ENCODE peak calls at places on chromosomes 5 and 9, in five cellular contexts. L is neural crest cell, C is hepatocyte, D is body of pancreas, V is kidney epithelial cell. S is an unnamed sample.

GRCh38 chr9:132637351-132637750 is 32.4 kb downstream of the DDX31 start:
- DNase-seq in L (no peak), C (no peak), D (peak), V (no peak), S (no peak)

GRCh38 chr5:120682851-120683250 is 218.8 kb downstream of the PRR16 start:
- DNase-seq in L (no peak), C (no peak), D (no peak), V (no peak), S (no peak)

GRCh38 chr9:123929177-123929869 is 603 bp downstream of the DENND1A start:
- DNase-seq in L (no peak), C (peak), D (peak), V (no peak), S (peak)

GRCh38 chr9:114169940-114170791 is 14.8 kb downstream of the COL27A1 start:
- DNase-seq in L (no peak), C (no peak), D (no peak), V (no peak), S (no peak)

GRCh38 chr5:122156724-122157325 is 27.5 kb downstream of the ZNF474 start:
- DNase-seq in L (no peak), C (peak), D (no peak), V (no peak), S (peak)

GRCh38 chr9:99127372-99128132 is 22.6 kb downstream of the TGFBR1 start:
- DNase-seq in L (no peak), C (no peak), D (no peak), V (no peak), S (no peak)

GRCh38 chr5:178895615-178896571 is at the start of gene ZFP2:
- DNase-seq in L (peak), C (peak), D (peak), V (no peak), S (peak)

GRCh38 chr9:103068666-103069207 is 73.6 kb downstream of the CYLC2 start:
- DNase-seq in L (no peak), C (no peak), D (no peak), V (no peak), S (no peak)

GRCh38 chr5:33476992-33477391 is 36.2 kb downstream of the TARS1 start:
- DNase-seq in L (no peak), C (no peak), D (no peak), V (no peak), S (no peak)

GRCh38 chr5:171521219-171521633 is 101.8 kb downstream of the FGF18 start:
- DNase-seq in L (no peak), C (peak), D (no peak), V (peak), S (peak)

GRCh38 chr5:96584712-96585111 is 77.5 kb upstream of the CAST start:
- DNase-seq in L (no peak), C (no peak), D (no peak), V (no peak), S (no peak)

GRCh38 chr9:137150485-137151060 is 11.6 kb downstream of the GRIN1 start:
- DNase-seq in L (no peak), C (no peak), D (no peak), V (no peak), S (no peak)

GRCh38 chr9:105406369-105406768 is 41.5 kb upstream of the FSD1L start:
- DNase-seq in L (no peak), C (no peak), D (no peak), V (no peak), S (no peak)

GRCh38 chr9:18477121-18477705 is 3.3 kb downstream of the ADAMTSL1 start:
- DNase-seq in L (no peak), C (no peak), D (no peak), V (no peak), S (no peak)

GRCh38 chr5:74633710-74634109 is 6.8 kb downstream of the ENC1 start:
- DNase-seq in L (no peak), C (no peak), D (no peak), V (no peak), S (no peak)

GRCh38 chr5:113276001-113276400 is 158.8 kb downstream of the TSSK1B start:
- DNase-seq in L (no peak), C (peak), D (no peak), V (no peak), S (no peak)

GRCh38 chr5:124707516-124707915 is 38.9 kb downstream of the ZNF608 start:
- DNase-seq in L (no peak), C (no peak), D (no peak), V (no peak), S (no peak)

GRCh38 chr9:94922098-94922607 is 195.7 kb downstream of the AOPEP start:
- DNase-seq in L (no peak), C (peak), D (peak), V (peak), S (peak)

GRCh38 chr5:139808481-139809330 is 13.1 kb downstream of the PSD2 start:
- DNase-seq in L (peak), C (peak), D (no peak), V (no peak), S (peak)

GRCh38 chr5:55456216-55456895 is 78.4 kb downstream of the PLPP1 start:
- DNase-seq in L (no peak), C (no peak), D (no peak), V (no peak), S (no peak)

GRCh38 chr5:38613992-38614836 is 57.8 kb upstream of the LIFR start:
- DNase-seq in L (no peak), C (no peak), D (peak), V (no peak), S (peak)

GRCh38 chr5:180178516-180179398 is 30.3 kb downstream of the RASGEF1C start:
- DNase-seq in L (no peak), C (no peak), D (no peak), V (no peak), S (no peak)

GRCh38 chr9:76658510-76659231 is 105.6 kb upstream of the PCA3 start:
- DNase-seq in L (no peak), C (peak), D (no peak), V (no peak), S (no peak)

GRCh38 chr5:145562931-145563330 is 272.2 kb downstream of the PRELID2 start:
- DNase-seq in L (no peak), C (no peak), D (no peak), V (no peak), S (no peak)

GRCh38 chr5:40321514-40321913 is 358.2 kb upstream of the PTGER4 start:
- DNase-seq in L (no peak), C (no peak), D (no peak), V (no peak), S (no peak)

DNA sequence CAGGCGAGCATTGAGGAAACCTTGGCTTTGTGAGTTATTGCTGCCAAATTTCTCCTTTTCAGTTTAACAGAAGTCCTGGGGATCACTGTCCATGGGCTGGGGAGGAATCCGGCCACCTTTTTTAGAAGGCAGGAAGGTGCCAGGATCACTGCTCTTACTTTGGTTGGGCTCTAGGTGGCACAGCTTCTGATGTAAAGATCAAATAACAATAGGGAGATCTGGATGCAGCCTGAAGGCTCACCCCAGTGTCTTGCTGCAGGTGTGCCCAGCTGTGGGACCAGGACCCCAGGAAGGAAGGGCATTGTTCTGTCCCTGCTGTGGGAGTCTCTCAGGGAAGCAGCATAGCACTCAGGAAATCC is 69.5 kb downstream of the DAB2IP start:
- DNase-seq in L (no peak), C (no peak), D (no peak), V (no peak), S (no peak)
- TF ChIP-seq CTCF in L (no peak), C (no peak), D (peak), V (peak), S (no peak)

GRCh38 chr5:77129386-77129785 is 42.3 kb upstream of the ZBED3 start:
- DNase-seq in L (peak), C (peak), D (peak), V (no peak), S (peak)
- TF ChIP-seq CTCF in L (peak), C (peak), D (peak), V (peak), S (peak)

GRCh38 chr9:35813434-35814105 is 1.3 kb downstream of the HINT2 start:
- DNase-seq in L (no peak), C (peak), D (no peak), V (no peak), S (peak)
- TF ChIP-seq CTCF in L (peak), C (peak), D (no peak), V (peak), S (peak)

DNA sequence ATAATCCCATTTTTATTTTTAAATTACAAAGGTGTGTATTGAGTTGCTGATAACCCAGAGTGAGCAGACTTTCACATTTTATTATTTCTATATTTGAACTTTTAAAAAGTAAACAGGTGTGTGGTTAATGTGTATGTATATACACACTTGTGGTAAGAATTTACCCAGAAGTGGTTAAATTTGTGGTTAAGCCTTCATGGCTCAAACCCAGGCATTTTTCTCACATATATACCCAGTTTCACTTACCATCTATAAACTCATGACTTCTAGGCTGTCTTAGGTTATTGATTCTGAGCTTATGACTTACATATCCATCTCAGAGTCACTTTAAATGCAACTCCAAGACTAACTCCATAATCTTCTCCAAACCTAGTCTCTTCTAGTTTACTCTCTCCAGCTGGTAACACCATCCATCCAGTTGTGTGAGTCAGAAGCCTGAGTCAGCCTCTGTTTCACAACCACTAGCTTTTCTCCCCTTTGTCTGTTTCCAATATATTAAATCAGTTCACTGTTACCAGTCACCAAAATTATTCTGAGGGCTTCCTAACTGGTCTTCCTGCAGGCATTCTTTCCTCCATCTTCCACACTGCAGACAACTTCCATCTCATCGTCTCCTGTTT is 20.2 kb downstream of the ZBED3 start:
- DNase-seq in L (no peak), C (no peak), D (no peak), V (no peak), S (no peak)
- TF ChIP-seq CTCF in L (no peak), C (no peak), D (no peak), V (no peak), S (no peak)

DNA sequence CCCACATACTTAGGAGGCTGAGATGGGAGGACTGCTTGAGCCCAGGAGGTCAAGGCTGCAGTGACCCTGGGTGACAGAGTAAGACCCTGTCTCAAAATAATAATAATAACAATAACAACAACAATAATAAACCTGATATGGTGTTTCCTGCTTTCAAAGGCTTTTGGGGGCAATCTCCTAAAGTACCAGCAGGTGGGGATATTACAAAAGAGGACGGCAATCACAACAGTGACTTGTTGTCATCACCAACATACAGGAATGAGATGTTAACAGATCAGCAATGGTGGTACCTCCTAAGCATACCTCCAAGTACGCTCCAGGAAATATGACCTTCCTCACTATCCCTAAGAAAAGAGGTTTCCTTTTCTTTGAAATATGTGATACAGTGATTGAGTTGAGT is 91.1 kb upstream of the RNF180 start:
- DNase-seq in L (peak), C (peak), D (no peak), V (peak), S (peak)
- TF ChIP-seq CTCF in L (peak), C (peak), D (peak), V (peak), S (peak)

GRCh38 chr5:76401801-76402250 is 1.3 kb upstream of the IQGAP2 start:
- DNase-seq in L (no peak), C (no peak), D (no peak), V (no peak), S (no peak)

GRCh38 chr5:76403963-76404693 is 1.0 kb downstream of the IQGAP2 start:
- DNase-seq in L (no peak), C (peak), D (peak), V (no peak), S (peak)

GRCh38 chr5:76403713-76403962 is 553 bp downstream of the IQGAP2 start:
- DNase-seq in L (peak), C (no peak), D (no peak), V (no peak), S (no peak)

GRCh38 chr5:76402251-76402879 is 720 bp upstream of the IQGAP2 start:
- DNase-seq in L (peak), C (peak), D (peak), V (no peak), S (peak)

GRCh38 chr5:76402880-76403712 is at the start of gene IQGAP2:
- DNase-seq in L (peak), C (peak), D (peak), V (peak), S (peak)
- TF ChIP-seq CTCF in L (peak), C (peak), D (peak), V (peak), S (peak)

GRCh38 chr5:31217441-31217840 is 24.0 kb downstream of the CDH6 start:
- DNase-seq in L (no peak), C (no peak), D (no peak), V (no peak), S (no peak)

GRCh38 chr5:31213676-31214638 is 20.5 kb downstream of the CDH6 start:
- DNase-seq in L (no peak), C (peak), D (no peak), V (no peak), S (no peak)

GRCh38 chr5:31220968-31221367 is 27.5 kb downstream of the CDH6 start:
- DNase-seq in L (no peak), C (peak), D (peak), V (no peak), S (peak)

GRCh38 chr5:31215236-31215635 is 21.8 kb downstream of the CDH6 start:
- DNase-seq in L (no peak), C (no peak), D (no peak), V (no peak), S (no peak)

DNA sequence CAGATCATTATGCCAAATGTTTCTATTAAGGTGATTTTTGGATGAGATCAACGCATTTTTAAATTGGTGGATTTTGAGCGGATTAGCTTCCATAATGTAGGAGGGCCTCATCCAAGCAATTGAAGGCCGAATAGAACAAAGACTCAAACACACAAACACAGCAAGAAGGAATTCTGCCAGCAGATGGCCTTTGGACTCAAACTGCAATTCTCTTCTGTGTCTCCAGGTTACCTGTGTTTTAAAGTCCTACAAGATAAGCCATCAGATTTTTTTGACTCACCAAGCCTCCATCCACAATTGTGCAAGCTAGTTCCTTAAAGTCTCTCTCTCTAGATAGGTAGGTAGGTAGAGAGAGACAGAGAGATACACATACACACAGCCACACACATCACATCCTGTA is 25.5 kb downstream of the CDH6 start:
- DNase-seq in L (no peak), C (peak), D (no peak), V (no peak), S (no peak)
- TF ChIP-seq CTCF in L (no peak), C (no peak), D (no peak), V (no peak), S (no peak)

GRCh38 chr5:132090107-132090506 is 16.5 kb downstream of the CSF2 start:
- DNase-seq in L (no peak), C (no peak), D (no peak), V (peak), S (peak)
- TF ChIP-seq CTCF in L (no peak), C (no peak), D (no peak), V (no peak), S (no peak)